ENCODE peak calls at places on chromosomes 7 and 10, in six cellular contexts. N is mesothelial cell of epicardium, D is hepatocyte, V is IMR-90, O is tibial artery, E is astrocyte of the cerebellum. B is an unnamed sample.

GRCh38 chr7:84060760-84061261 is 133.8 kb downstream of the SEMA3A start:
- DNase-seq in N (no peak), V (peak; percentile 55), D (no peak), E (no peak), O (no peak), B (no peak)

GRCh38 chr7:129468087-129468486 is 33.9 kb downstream of the STRIP2 start:
- DNase-seq in O (no peak), N (no peak), V (peak; percentile 75), E (no peak), D (peak; percentile 11), B (peak; percentile 14)

GRCh38 chr10:129605986-129606518 is 139.0 kb downstream of the MGMT start:
- DNase-seq in E (no peak), D (no peak), N (no peak), V (no peak), O (no peak), B (no peak)

GRCh38 chr10:132223156-132223590 is 36.4 kb downstream of the DPYSL4 start:
- DNase-seq in O (peak; percentile 70), N (peak; percentile 77), D (peak; percentile 89), E (peak; percentile 45), V (peak; percentile 71), B (peak; percentile 11)

GRCh38 chr7:146982482-146982881 is 865.9 kb downstream of the CNTNAP2 start:
- DNase-seq in D (no peak), V (no peak), E (no peak), N (no peak), O (no peak), B (no peak)

GRCh38 chr7:34091330-34091917 is 186.1 kb downstream of the BMPER start:
- DNase-seq in V (peak; percentile 69), E (no peak), N (no peak), O (no peak), D (peak; percentile 49), B (no peak)

GRCh38 chr10:89138755-89139154 is 68.4 kb downstream of the CH25H start:
- DNase-seq in D (no peak), O (no peak), N (no peak), E (no peak), V (peak; percentile 52), B (no peak)

GRCh38 chr7:3975371-3975770 is 674.3 kb downstream of the SDK1 start:
- DNase-seq in E (no peak), O (no peak), N (peak; percentile 2), V (no peak), D (no peak), B (no peak)

GRCh38 chr7:46247622-46248181 is 326.6 kb upstream of the IGFBP3 start:
- DNase-seq in O (no peak), D (no peak), E (no peak), V (no peak), N (no peak), B (peak; percentile 59)

GRCh38 chr10:26755443-26755903 is 58.0 kb downstream of the PDSS1 start:
- DNase-seq in D (peak; percentile 23), E (peak; percentile 18), O (no peak), V (peak; percentile 65), N (no peak), B (no peak)

GRCh38 chr10:43075612-43076003 is 1.3 kb upstream of the RET start:
- DNase-seq in O (no peak), D (no peak), E (no peak), V (no peak), N (no peak), B (no peak)
- TF ChIP-seq CTCF in O (no peak), D (no peak), E (no peak), V (no peak), N (no peak), B (peak; percentile 13)

DNA sequence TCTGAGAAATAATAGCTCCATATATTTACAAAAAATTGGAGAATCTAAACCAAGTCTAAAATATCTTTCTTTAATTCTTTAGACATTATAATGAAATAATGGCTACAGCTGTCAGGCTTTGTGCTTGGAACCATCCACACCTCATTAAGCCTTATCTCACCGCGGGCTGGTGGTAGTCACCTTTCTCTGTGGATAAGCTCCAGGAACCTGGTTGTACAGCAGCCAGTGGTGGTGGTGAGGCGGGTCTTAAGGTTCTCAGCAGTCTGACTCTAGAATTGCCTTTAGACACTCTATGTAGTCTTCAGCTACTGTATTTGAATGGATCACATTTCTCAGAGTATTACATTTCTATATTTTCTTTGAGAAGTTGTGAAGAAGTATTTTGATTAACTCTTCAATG is 34.2 kb downstream of the CUL1 start:
- DNase-seq in E (no peak), D (no peak), N (no peak), O (no peak), V (no peak), B (no peak)
- TF ChIP-seq CTCF in E (no peak), D (no peak), N (no peak), O (no peak), V (no peak), B (no peak)

DNA sequence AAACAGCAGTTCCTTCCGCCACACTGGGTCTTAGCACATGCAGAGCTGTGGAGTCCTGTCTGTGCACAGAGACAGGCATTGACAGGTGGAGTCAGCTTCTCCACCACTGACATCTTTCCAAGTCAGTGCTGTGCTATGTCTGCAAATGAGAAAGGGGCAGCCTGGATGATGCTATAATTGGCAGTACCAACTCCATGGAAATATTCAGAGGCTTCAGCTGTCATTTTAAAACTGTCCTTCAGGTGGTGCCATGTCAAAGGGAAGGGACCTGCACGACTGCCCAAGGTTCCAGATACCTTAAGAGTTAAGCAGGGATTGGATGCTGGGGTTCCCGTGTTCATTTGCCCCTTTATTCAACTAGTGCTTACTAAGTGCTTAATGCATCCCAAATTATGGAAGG is 258.0 kb upstream of the PRKCQ start:
- DNase-seq in N (no peak), D (no peak), V (no peak), O (no peak), E (no peak), B (no peak)
- TF ChIP-seq CTCF in N (no peak), D (peak; percentile 20), V (no peak), O (no peak), E (no peak), B (no peak)

GRCh38 chr7:6269527-6269926 is 2.9 kb downstream of the CYTH3 start:
- DNase-seq in V (no peak), O (no peak), N (no peak), E (no peak), D (no peak), B (no peak)

GRCh38 chr7:6271694-6272371 is 591 bp downstream of the CYTH3 start:
- DNase-seq in D (peak; percentile 19), N (peak; percentile 51), V (no peak), O (no peak), E (no peak), B (no peak)

GRCh38 chr7:6273380-6273837 is 985 bp upstream of the CYTH3 start:
- DNase-seq in E (no peak), N (peak; percentile 56), O (no peak), V (no peak), D (no peak), B (no peak)

GRCh38 chr7:6272481-6273323 is at the start of gene CYTH3:
- DNase-seq in E (no peak), N (peak; percentile 88), O (peak; percentile 66), V (peak; percentile 71), D (peak; percentile 96), B (no peak)

GRCh38 chr7:6271091-6271658 is 1.2 kb downstream of the CYTH3 start:
- DNase-seq in V (peak; percentile 39), D (peak; percentile 54), O (peak; percentile 76), E (no peak), N (no peak), B (no peak)
- TF ChIP-seq CTCF in V (peak; percentile 41), D (peak; percentile 29), O (peak; percentile 47), E (peak; percentile 51), N (no peak), B (peak; percentile 66)

DNA sequence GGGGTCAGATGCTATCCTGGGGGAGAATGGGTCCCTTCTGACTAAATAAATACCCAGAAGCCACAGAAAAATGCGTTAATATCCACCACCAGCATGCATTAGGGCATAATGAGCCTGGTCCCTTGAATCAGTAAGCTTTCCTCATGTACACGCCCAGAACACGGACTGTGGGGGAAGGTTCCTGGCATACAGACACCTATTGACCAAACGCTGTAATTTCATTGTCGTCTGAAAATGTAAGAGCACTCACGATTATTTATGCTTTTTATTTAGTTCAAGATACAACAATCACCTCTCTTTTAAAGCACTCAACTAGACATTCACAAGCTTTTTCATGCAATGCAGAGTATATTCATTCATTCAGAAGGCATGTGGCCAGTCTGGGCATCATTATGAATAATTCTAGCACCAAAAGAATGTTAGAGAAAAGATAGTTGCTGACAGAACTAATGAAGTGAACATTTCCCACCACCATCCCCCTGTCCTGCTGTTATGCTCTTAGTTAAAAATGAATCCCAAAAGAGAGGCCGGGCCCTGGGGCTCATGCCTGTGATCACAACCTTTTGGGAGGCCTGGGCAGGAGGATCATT is 101.0 kb downstream of the SVIL start:
- DNase-seq in V (no peak), O (no peak), E (no peak), N (no peak), D (no peak), B (no peak)
- TF ChIP-seq CTCF in V (no peak), O (no peak), E (no peak), N (no peak), D (no peak), B (no peak)

GRCh38 chr7:140694592-140694991 is 1.9 kb upstream of the NDUFB2 start:
- DNase-seq in D (no peak), O (no peak), N (no peak), V (no peak), E (no peak), B (no peak)

GRCh38 chr7:140688341-140688740 is 8.2 kb upstream of the NDUFB2 start:
- DNase-seq in O (no peak), V (no peak), D (no peak), E (no peak), N (no peak), B (no peak)

GRCh38 chr7:140695381-140695780 is 1.1 kb upstream of the NDUFB2 start:
- DNase-seq in N (no peak), D (no peak), V (no peak), E (no peak), O (no peak), B (no peak)

GRCh38 chr7:140689199-140690152 is 7.0 kb upstream of the NDUFB2 start:
- DNase-seq in E (no peak), O (no peak), D (no peak), N (no peak), V (no peak), B (no peak)

GRCh38 chr7:140691368-140692045 is 5.0 kb upstream of the NDUFB2 start:
- DNase-seq in D (no peak), E (no peak), V (no peak), O (no peak), N (no peak), B (no peak)
- TF ChIP-seq CTCF in D (no peak), E (no peak), V (no peak), O (no peak), N (no peak), B (no peak)

DNA sequence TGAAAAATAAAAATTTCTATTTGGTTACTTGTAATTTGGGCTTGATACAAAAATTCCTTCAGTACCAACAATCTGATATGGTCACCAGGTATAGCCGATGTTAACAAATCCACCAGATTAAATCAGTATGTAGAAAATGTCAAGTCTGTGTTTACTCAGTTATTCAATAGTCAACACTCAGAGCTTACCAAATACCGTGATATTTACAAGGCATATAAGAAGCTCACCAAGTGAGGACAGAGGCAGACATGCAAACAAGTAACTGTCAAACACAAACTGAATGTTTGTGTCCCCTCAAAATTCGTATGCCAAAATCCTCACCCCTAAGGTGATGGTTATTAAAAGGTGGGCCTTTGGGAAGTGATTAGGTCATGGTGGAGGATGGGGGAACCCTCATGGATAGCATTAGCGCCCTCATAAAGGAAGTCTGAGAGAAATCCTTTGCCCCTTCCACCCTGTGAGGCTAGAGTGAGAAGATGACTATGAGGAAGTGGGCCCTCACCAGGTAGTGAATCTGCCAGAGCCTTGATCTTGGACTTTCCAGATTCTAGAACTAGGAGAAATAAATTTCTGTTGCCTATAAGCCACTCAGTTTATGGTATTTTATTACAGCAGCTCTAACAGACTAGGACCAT is 63.1 kb downstream of the TES start:
- DNase-seq in D (no peak), N (no peak), O (no peak), V (no peak), E (no peak), B (no peak)
- TF ChIP-seq CTCF in D (no peak), N (no peak), O (no peak), V (no peak), E (no peak), B (no peak)

B was measured in BJ.